ENCODE peak calls at places on chromosomes 11 and 22, in nine cellular contexts. N is cardiac muscle cell, Z is AG10803, I is tibial artery, F is lower leg skin, H is ovary, A is upper lobe of right lung, B is thyroid gland, O is H9. U is an unnamed sample.
A peak's percentile ranks its signal among the peaks of the same experiment; 100 is the strongest.

GRCh38 chr11:76663912-76664440 is 6.6 kb downstream of the LRRC32 start:
- DNase-seq in Z (no peak), A (peak; percentile 56), F (no peak), N (no peak), H (peak; percentile 23), O (no peak), B (no peak), I (peak; percentile 14), U (no peak)

GRCh38 chr11:61041755-61042518 is 60.4 kb upstream of the CD5 start:
- DNase-seq in A (no peak), I (no peak), B (no peak), N (peak; percentile 32), F (no peak), O (peak; percentile 62), H (peak; percentile 64), Z (no peak), U (peak; percentile 41)

GRCh38 chr11:72225411-72225951 is 914 bp downstream of the INPPL1 start:
- DNase-seq in O (peak; percentile 29), H (no peak), B (peak; percentile 36), F (no peak), N (peak; percentile 10), I (no peak), Z (no peak), A (no peak), U (no peak)

GRCh38 chr11:69969890-69970784 is 108.0 kb upstream of the ANO1 start:
- DNase-seq in F (no peak), B (no peak), N (peak; percentile 9), O (no peak), I (no peak), Z (no peak), H (no peak), A (no peak), U (peak; percentile 61)

GRCh38 chr22:46008291-46008690 is 31.3 kb upstream of the WNT7B start:
- DNase-seq in N (no peak), A (peak; percentile 63), I (no peak), B (no peak), O (no peak), H (no peak), Z (peak; percentile 62), F (no peak), U (no peak)

GRCh38 chr11:86245369-86246292 is 1.1 kb downstream of the EED start:
- DNase-seq in I (no peak), A (no peak), N (peak; percentile 19), O (peak; percentile 38), Z (no peak), H (no peak), B (peak; percentile 5), F (peak; percentile 17), U (peak; percentile 19)

GRCh38 chr22:26330971-26331625 is 98.0 kb upstream of the ASPHD2 start:
- DNase-seq in A (no peak), B (peak; percentile 33), H (no peak), F (peak; percentile 16), O (peak; percentile 84), N (peak; percentile 51), I (no peak), Z (peak; percentile 31), U (peak; percentile 73)

GRCh38 chr11:131975624-131976420 is 605.4 kb downstream of the NTM start:
- DNase-seq in B (no peak), A (no peak), Z (no peak), F (no peak), I (no peak), H (no peak), O (no peak), N (no peak), U (no peak)

GRCh38 chr11:59901306-59901705 is 22.7 kb downstream of the OOSP3 start:
- DNase-seq in O (no peak), Z (no peak), I (no peak), H (no peak), A (no peak), B (no peak), N (peak; percentile 48), F (peak; percentile 20), U (no peak)

GRCh38 chr22:31160328-31160978 is 471 bp downstream of the RNF185 start:
- DNase-seq in H (no peak), O (no peak), I (peak; percentile 36), F (no peak), Z (peak; percentile 17), B (peak; percentile 33), A (no peak), N (peak; percentile 43), U (peak; percentile 20)

GRCh38 chr11:69879734-69880005 is 60.5 kb upstream of the FGF3 start:
- DNase-seq in I (no peak), O (no peak), Z (no peak), B (no peak), N (no peak), A (peak; percentile 27), F (no peak), H (no peak), U (no peak)

GRCh38 chr22:45231293-45231692 is 9.4 kb downstream of the KIAA0930 start:
- DNase-seq in O (no peak), F (no peak), B (no peak), N (no peak), Z (no peak), H (no peak), I (no peak), A (no peak), U (no peak)

GRCh38 chr11:106137061-106137460 is 59.6 kb downstream of the AASDHPPT start:
- DNase-seq in F (no peak), A (no peak), I (no peak), Z (no peak), H (no peak), N (no peak), O (no peak), B (no peak), U (no peak)

GRCh38 chr11:79415411-79415810 is 25.4 kb downstream of the TENM4 start:
- DNase-seq in O (no peak), F (no peak), Z (no peak), B (peak; percentile 56), I (no peak), H (no peak), A (no peak), N (no peak), U (no peak)

GRCh38 chr11:35680506-35680905 is 17.9 kb downstream of the TRIM44 start:
- DNase-seq in Z (no peak), H (no peak), N (no peak), B (no peak), I (no peak), O (no peak), A (no peak), F (no peak), U (no peak)

GRCh38 chr22:46267431-46268279 is at the start of gene TTC38:
- DNase-seq in H (peak; percentile 93), O (peak; percentile 89), Z (peak; percentile 75), A (peak; percentile 96), B (peak; percentile 95), F (peak; percentile 85), I (peak; percentile 92), N (peak; percentile 90), U (peak; percentile 86)

GRCh38 chr11:78737891-78738290 is 163.2 kb upstream of the NARS2 start:
- DNase-seq in O (no peak), H (no peak), Z (peak; percentile 56), F (no peak), I (no peak), N (no peak), B (no peak), A (no peak), U (no peak)

DNA sequence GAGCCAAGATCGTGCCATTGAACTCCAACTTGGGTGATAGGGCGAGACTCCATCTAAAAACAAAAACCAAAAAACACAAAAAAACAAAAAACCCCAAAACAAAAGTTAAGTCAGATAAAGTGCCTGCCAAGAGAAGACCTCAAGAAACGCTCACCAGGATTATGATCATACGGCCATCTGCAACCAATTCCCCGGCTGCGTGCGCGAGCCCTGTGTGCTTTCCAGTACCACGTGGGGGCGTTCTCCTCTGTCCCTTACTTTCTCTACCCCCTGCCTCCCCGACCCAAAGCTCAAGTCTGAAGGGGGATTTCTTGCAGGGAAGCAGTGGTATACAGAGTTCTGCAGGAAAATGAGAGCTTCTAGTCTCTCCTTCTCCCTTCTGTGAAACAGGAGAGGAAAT is 10.5 kb upstream of the RPS19BP1 start:
- DNase-seq in Z (no peak), A (no peak), H (no peak), B (peak; percentile 29), F (no peak), O (peak; percentile 68), N (peak; percentile 46), I (no peak), U (peak; percentile 57)
- TF ChIP-seq CTCF in Z (peak; percentile 36), A (peak; percentile 8), H (no peak), B (no peak), F (no peak), O (peak; percentile 70), N (peak; percentile 60), I (no peak), U (peak; percentile 49)

GRCh38 chr22:43922123-43922522 is 1.5 kb upstream of the PNPLA3 start:
- DNase-seq in I (no peak), A (no peak), F (no peak), N (no peak), B (no peak), H (no peak), Z (no peak), O (peak; percentile 43), U (no peak)
- TF ChIP-seq CTCF in I (no peak), A (no peak), F (no peak), N (peak; percentile 17), B (no peak), H (no peak), Z (peak; percentile 11), O (peak; percentile 51), U (no peak)

DNA sequence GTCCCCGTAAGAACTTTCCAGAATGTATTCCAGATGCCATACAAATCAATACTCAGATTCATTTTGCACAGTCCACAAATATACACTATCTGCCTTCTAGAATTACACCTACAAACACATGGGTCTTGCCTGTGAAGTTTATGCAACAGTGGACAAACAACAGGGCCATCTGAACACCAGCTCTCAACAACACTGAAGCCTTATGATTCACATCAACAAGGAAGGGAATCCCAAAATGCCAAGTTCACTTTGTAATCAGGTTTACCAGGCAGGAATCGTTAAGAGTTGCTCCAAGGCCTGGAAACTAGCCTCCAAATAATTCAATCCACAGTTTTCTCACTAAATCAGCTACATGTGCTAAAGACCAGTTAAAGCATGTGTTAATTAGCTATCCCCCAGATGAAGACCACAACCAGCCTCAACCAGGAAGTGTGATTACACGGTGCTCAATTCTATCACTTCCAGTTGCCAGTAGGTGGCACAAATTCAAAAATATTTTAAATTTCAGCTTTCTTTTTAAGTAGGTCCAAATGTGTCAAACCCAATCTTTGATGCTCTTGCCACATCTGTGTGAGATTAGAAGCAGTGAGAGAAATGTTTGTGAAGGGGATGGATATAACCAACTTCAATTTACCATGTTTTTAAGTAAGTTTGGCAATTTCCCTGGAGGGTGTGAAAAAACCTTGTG is 139.1 kb upstream of the BDNF start:
- DNase-seq in H (no peak), O (no peak), N (peak; percentile 56), B (no peak), F (no peak), Z (peak; percentile 67), A (no peak), I (no peak), U (no peak)
- TF ChIP-seq CTCF in H (no peak), O (peak; percentile 52), N (peak; percentile 44), B (no peak), F (no peak), Z (peak; percentile 47), A (peak; percentile 6), I (no peak), U (no peak)

DNA sequence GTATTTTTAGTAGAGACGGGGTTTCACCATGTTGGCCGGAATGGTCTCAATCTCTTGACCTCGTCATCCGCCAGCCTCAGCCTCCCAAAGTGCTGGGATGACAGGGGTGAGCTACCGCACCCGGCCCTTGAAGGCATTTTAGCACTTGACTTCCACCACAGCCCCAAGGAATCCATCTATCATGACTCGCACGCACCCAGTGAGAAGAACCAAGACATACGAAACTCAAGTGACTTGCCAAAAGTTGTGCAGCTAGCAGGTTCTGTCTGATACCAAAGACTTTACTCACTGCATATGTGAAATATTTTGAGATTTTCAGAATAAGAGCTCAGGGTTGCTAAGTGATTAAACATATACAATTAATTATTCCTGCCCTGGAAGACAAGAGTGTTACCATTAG is 21.0 kb downstream of the FLI1 start:
- DNase-seq in O (no peak), N (peak; percentile 93), B (no peak), H (no peak), A (no peak), Z (peak; percentile 99), I (no peak), F (no peak), U (no peak)
- TF ChIP-seq CTCF in O (no peak), N (no peak), B (no peak), H (no peak), A (no peak), Z (no peak), I (no peak), F (no peak), U (no peak)

U was measured in nephron progenitor cell.